ENCODE peak calls at places on chromosomes 12 and 14, in ten cellular contexts. S is HFF-Myc; Q is GM18507; W is stimulated activated CD4-positive, alpha-beta T cell treated with anti-CD3 and anti-CD28 coated beads, Interleukin-1b, Interleukin-23, amount 100 ng/mL, for 24 hours; X is T follicular helper cell; E is Peyer's patch; M is left lung; F is T-helper 9 cell; G is Jurkat, Clone E6-1; J is EH. C is an unnamed sample.

GRCh38 chr12:54329756-54330155 is 4.8 kb downstream of the COPZ1 start:
- DNase-seq in J (peak), S (no peak), X (no peak), Q (no peak), E (no peak), F (no peak), M (no peak), G (no peak), W (no peak), C (peak)

GRCh38 chr14:101830271-101830670 is 68.8 kb downstream of the PPP2R5C start:
- DNase-seq in E (no peak), S (no peak), G (no peak), J (no peak), Q (no peak), W (no peak), F (no peak), M (no peak), X (no peak), C (no peak)

GRCh38 chr14:29030970-29031369 is 264.4 kb downstream of the FOXG1 start:
- DNase-seq in S (no peak), M (no peak), Q (no peak), X (no peak), J (no peak), W (no peak), F (no peak), G (no peak), E (no peak), C (no peak)

GRCh38 chr12:51771008-51771407 is 77.5 kb downstream of the FIGNL2 start:
- DNase-seq in S (no peak), X (no peak), W (no peak), G (no peak), E (no peak), J (peak), Q (no peak), F (no peak), M (no peak), C (no peak)

GRCh38 chr14:104294628-104294982 is 156.2 kb downstream of the KIF26A start:
- DNase-seq in Q (no peak), F (no peak), G (no peak), W (no peak), M (peak), S (no peak), J (no peak), X (no peak), E (no peak), C (peak)

GRCh38 chr12:6963016-6963731 is 7.3 kb downstream of the PHB2 start:
- DNase-seq in S (no peak), W (no peak), X (no peak), G (no peak), Q (no peak), M (peak), J (no peak), F (no peak), E (peak), C (no peak)

GRCh38 chr12:47783821-47784819 is 11.1 kb downstream of the SLC48A1 start:
- DNase-seq in M (no peak), X (no peak), J (no peak), S (no peak), F (no peak), G (no peak), Q (no peak), E (no peak), W (no peak), C (no peak)

GRCh38 chr12:125797421-125798175 is 732.4 kb downstream of the AACS start:
- DNase-seq in G (no peak), Q (no peak), X (no peak), M (no peak), J (no peak), W (no peak), F (no peak), E (no peak), S (no peak), C (peak)

GRCh38 chr12:119025786-119026185 is 44.4 kb downstream of the SRRM4 start:
- DNase-seq in M (no peak), X (no peak), S (no peak), J (no peak), W (no peak), E (no peak), G (no peak), F (no peak), Q (no peak), C (no peak)

GRCh38 chr14:53963491-53964227 is 7.0 kb upstream of the BMP4 start:
- DNase-seq in X (no peak), W (no peak), E (peak), F (no peak), Q (no peak), J (peak), M (peak), G (no peak), S (no peak), C (no peak)

GRCh38 chr14:71499018-71499417 is 433.2 kb upstream of the RGS6 start:
- DNase-seq in G (no peak), J (no peak), W (no peak), E (no peak), X (no peak), M (no peak), Q (no peak), S (no peak), F (no peak), C (no peak)

GRCh38 chr12:115916910-115917668 is 360.4 kb downstream of the MED13L start:
- DNase-seq in W (peak), J (peak), S (no peak), Q (peak), F (peak), X (peak), G (peak), E (peak), M (peak), C (peak)

GRCh38 chr12:124379938-124380754 is 85.3 kb downstream of the RFLNA start:
- DNase-seq in Q (no peak), X (no peak), G (no peak), S (no peak), F (no peak), J (peak), E (peak), W (no peak), M (peak), C (peak)

GRCh38 chr12:59657266-59657665 is 61.4 kb downstream of the SLC16A7 start:
- DNase-seq in Q (no peak), J (peak), W (no peak), S (no peak), M (no peak), G (no peak), E (no peak), X (no peak), F (no peak), C (no peak)

GRCh38 chr14:34365309-34365915 is 96.6 kb downstream of the SPTSSA start:
- DNase-seq in W (no peak), Q (no peak), S (no peak), G (no peak), M (no peak), X (no peak), J (no peak), E (no peak), F (no peak), C (no peak)

GRCh38 chr12:105257321-105257728 is 21.4 kb upstream of the APPL2 start:
- DNase-seq in S (peak), F (no peak), W (no peak), M (no peak), G (no peak), X (no peak), J (peak), E (no peak), Q (no peak), C (no peak)

GRCh38 chr12:131138638-131139362 is 185.1 kb downstream of the ADGRD1 start:
- DNase-seq in G (no peak), X (no peak), W (no peak), F (no peak), J (no peak), Q (no peak), S (no peak), E (no peak), M (no peak), C (peak)

GRCh38 chr14:105485720-105486332 is 860 bp upstream of the CRIP1 start:
- DNase-seq in M (no peak), X (no peak), E (peak), W (no peak), S (no peak), Q (no peak), J (no peak), F (peak), G (no peak), C (no peak)

GRCh38 chr14:38203929-38204716 is 3.6 kb upstream of the SSTR1 start:
- DNase-seq in S (no peak), Q (no peak), X (no peak), F (no peak), M (no peak), W (no peak), E (no peak), G (no peak), J (no peak), C (no peak)

GRCh38 chr14:67719866-67720265 is 18.2 kb downstream of the RDH12 start:
- DNase-seq in E (no peak), G (no peak), J (no peak), M (no peak), W (no peak), X (no peak), F (no peak), S (no peak), Q (no peak), C (no peak)

GRCh38 chr12:8156845-8157244 is at the start of gene ZNF705A:
- DNase-seq in S (peak), W (no peak), E (no peak), F (no peak), Q (no peak), J (peak), G (no peak), M (no peak), X (no peak), C (no peak)

GRCh38 chr12:124007356-124007755 is 34.3 kb downstream of the ZNF664 start:
- DNase-seq in Q (no peak), S (no peak), X (no peak), E (no peak), F (no peak), J (no peak), M (no peak), W (no peak), G (no peak), C (no peak)

GRCh38 chr12:118821386-118821928 is 159.9 kb upstream of the SRRM4 start:
- DNase-seq in S (no peak), J (no peak), E (no peak), W (no peak), F (no peak), Q (no peak), X (no peak), M (no peak), G (no peak), C (no peak)

GRCh38 chr12:76863811-76864210 is 15.0 kb downstream of the CSRP2 start:
- DNase-seq in Q (no peak), J (peak), S (peak), W (no peak), G (no peak), E (no peak), F (no peak), M (no peak), X (no peak), C (peak)

GRCh38 chr12:89075890-89076591 is 276.3 kb downstream of the DUSP6 start:
- DNase-seq in Q (no peak), M (no peak), F (no peak), G (no peak), S (no peak), W (no peak), J (peak), X (no peak), E (no peak), C (no peak)

GRCh38 chr12:9104767-9105423 is 10.8 kb downstream of the A2M start:
- DNase-seq in S (no peak), J (no peak), E (no peak), F (no peak), M (no peak), W (no peak), X (no peak), G (no peak), Q (no peak), C (no peak)

GRCh38 chr14:30035361-30035760 is 107.7 kb upstream of the PRKD1 start:
- DNase-seq in X (no peak), W (no peak), S (no peak), F (no peak), E (no peak), Q (no peak), M (no peak), J (no peak), G (no peak), C (no peak)

GRCh38 chr12:11133816-11134215 is 628 bp downstream of the TAS2R30 start:
- DNase-seq in X (no peak), M (no peak), E (no peak), G (no peak), W (no peak), Q (no peak), J (no peak), F (no peak), S (no peak), C (no peak)

GRCh38 chr14:104358528-104359300 is 220.3 kb downstream of the KIF26A start:
- DNase-seq in M (peak), Q (no peak), X (no peak), E (peak), F (no peak), G (no peak), S (no peak), J (no peak), W (no peak), C (peak)

GRCh38 chr12:110540048-110540447 is 37.9 kb downstream of the RAD9B start:
- DNase-seq in F (no peak), G (no peak), J (no peak), E (no peak), M (no peak), Q (no peak), X (no peak), W (no peak), S (no peak), C (no peak)

GRCh38 chr12:114835031-114835430 is 151.1 kb upstream of the TBX3 start:
- DNase-seq in J (peak), X (no peak), Q (no peak), M (no peak), G (no peak), S (no peak), W (no peak), F (no peak), E (no peak), C (no peak)

GRCh38 chr12:49094104-49094948 is at the start of gene DHH:
- DNase-seq in M (no peak), X (no peak), J (peak), S (no peak), E (peak), W (no peak), F (no peak), Q (no peak), G (no peak), C (peak)

GRCh38 chr14:74756326-74756725 is 6.8 kb upstream of the YLPM1 start:
- DNase-seq in X (no peak), G (no peak), J (no peak), W (no peak), M (no peak), S (no peak), F (no peak), E (no peak), Q (no peak), C (peak)

GRCh38 chr12:110403146-110403974 is at the start of gene ANAPC7:
- DNase-seq in E (peak), G (peak), X (peak), F (peak), J (peak), Q (peak), W (peak), M (peak), S (peak), C (peak)

GRCh38 chr14:22230517-22230916 is 358.5 kb downstream of the DAD1 start:
- DNase-seq in W (no peak), Q (no peak), J (no peak), S (no peak), G (no peak), F (no peak), E (no peak), X (no peak), M (no peak), C (no peak)

C was measured in osteoblast.